ENCODE peak calls at places on chromosome 10, in ten cellular contexts. O is spleen; X is lung; C is effector memory CD4-positive, alpha-beta T cell; B is OCI-LY7; L is SK-N-SH; W is body of pancreas; Q is mammary epithelial cell; H is upper lobe of right lung; M is A549. S is an unnamed sample.

GRCh38 chr10:128180843-128181242 is 54.6 kb upstream of the MKI67 start:
- DNase-seq in W (no peak), C (no peak), O (no peak), H (no peak), L (no peak), X (no peak), M (no peak), Q (no peak), B (no peak), S (no peak)

GRCh38 chr10:22433875-22434274 is 88.6 kb downstream of the SPAG6 start:
- DNase-seq in Q (peak), X (no peak), M (peak), C (no peak), B (no peak), W (no peak), O (no peak), H (no peak), L (no peak), S (no peak)

GRCh38 chr10:104767745-104768144 is 126.7 kb downstream of the SORCS3 start:
- DNase-seq in L (no peak), H (no peak), M (no peak), Q (no peak), W (no peak), B (no peak), X (no peak), O (no peak), C (no peak), S (no peak)

GRCh38 chr10:63671317-63671937 is 150.2 kb downstream of the REEP3 start:
- DNase-seq in C (no peak), H (no peak), Q (no peak), O (no peak), W (no peak), B (no peak), X (no peak), M (no peak), L (peak), S (no peak)

GRCh38 chr10:131811239-131812011 is 89.4 kb upstream of the PPP2R2D start:
- DNase-seq in Q (no peak), C (no peak), W (no peak), L (no peak), M (no peak), O (no peak), X (no peak), H (no peak), B (no peak), S (no peak)

GRCh38 chr10:124721295-124722052 is 22.7 kb downstream of the FAM53B start:
- DNase-seq in C (no peak), X (no peak), O (peak), L (no peak), B (no peak), M (no peak), W (peak), H (peak), Q (no peak), S (no peak)

GRCh38 chr10:70685461-70685911 is 13.2 kb downstream of the ADAMTS14 start:
- DNase-seq in O (no peak), B (no peak), H (no peak), M (no peak), C (no peak), L (no peak), X (no peak), Q (no peak), W (no peak), S (no peak)

GRCh38 chr10:88389456-88389855 is 193.7 kb downstream of the RNLS start:
- DNase-seq in M (no peak), O (no peak), X (peak), H (no peak), B (peak), Q (peak), C (no peak), L (no peak), W (peak), S (no peak)

GRCh38 chr10:116538461-116538860 is 7.3 kb upstream of the PNLIP start:
- DNase-seq in C (no peak), M (no peak), W (no peak), H (no peak), B (no peak), O (no peak), X (no peak), Q (peak), L (no peak), S (no peak)

GRCh38 chr10:129695671-129696070 is 228.6 kb downstream of the MGMT start:
- DNase-seq in M (no peak), C (no peak), Q (no peak), B (no peak), X (no peak), H (no peak), W (no peak), L (no peak), O (no peak), S (no peak)
- H3K27ac ChIP-seq in M (no peak), C (no peak), Q (no peak), B (no peak), X (no peak), H (no peak), W (no peak), L (no peak), O (no peak), S (no peak)

GRCh38 chr10:71747808-71748523 is 25.4 kb downstream of the VSIR start:
- DNase-seq in H (no peak), W (peak), Q (no peak), C (no peak), X (no peak), L (no peak), O (peak), M (no peak), B (peak), S (no peak)
- H3K4me3 ChIP-seq in H (no peak), W (no peak), Q (no peak), C (peak), X (no peak), L (no peak), O (no peak), M (no peak), B (peak), S (no peak)

DNA sequence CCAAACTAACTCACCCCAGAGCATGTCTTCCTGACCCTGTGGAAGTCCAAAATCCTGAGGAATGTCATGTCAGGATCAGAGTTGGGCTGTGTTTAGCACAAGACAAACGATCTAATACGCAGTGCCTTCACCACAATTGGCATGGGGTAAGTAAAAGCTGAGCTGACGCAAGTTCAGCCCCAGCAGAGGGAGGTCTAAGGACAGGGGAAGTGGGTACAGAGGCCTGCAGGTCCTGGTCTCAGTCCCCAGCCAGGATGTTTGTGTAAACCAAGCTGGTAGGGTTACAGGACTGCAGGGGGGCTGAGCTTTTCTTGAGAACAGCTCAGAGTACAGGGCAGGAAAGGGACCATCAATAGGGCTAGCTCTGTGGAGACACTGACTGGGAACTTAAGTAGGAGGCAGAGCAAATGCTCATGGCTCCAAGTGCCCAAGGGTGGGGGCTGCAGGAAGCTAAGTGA is 5.3 kb upstream of the KCNIP2 start:
- DNase-seq in L (no peak), O (no peak), X (no peak), C (no peak), H (no peak), M (no peak), Q (no peak), W (peak), B (no peak), S (no peak)
- H3K27ac ChIP-seq in L (peak), O (no peak), X (peak), C (no peak), H (no peak), M (no peak), Q (no peak), W (peak), B (no peak), S (no peak)

DNA sequence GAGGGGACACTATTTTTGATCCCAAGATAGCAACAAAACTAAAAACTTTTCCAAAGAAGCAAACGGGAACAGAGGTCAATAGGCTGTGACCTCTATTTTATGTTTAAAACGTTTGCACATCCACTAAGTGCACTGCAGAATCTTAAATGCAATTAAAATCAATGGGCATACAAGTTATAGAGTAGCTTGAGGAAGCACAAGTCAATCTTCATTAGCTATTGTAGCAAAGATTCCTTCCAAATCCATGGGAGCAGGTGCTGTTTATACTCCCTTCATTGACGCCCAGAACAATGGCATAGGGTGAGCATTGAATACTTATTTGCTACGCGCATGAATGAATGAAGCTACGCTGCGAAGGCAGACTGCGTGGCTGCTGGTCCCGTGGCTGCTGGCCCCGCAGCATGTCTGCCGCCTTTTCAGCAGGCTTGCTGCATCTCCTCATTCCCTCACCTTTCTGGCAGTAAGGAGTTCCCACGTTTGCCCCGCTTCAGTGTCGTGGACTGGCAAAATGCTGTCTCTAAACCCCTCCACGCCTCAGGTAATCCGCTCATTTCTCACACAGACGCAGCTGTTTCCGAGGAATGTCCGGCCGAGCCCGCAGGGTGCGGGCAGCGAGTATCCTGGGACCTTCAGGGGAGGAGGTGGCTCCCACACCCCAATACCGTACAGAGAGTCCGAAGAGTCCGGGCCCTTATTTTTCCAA is 754 bp upstream of the PHYHIPL start:
- DNase-seq in W (peak), M (peak), L (no peak), O (no peak), C (no peak), Q (peak), B (no peak), H (peak), X (no peak), S (no peak)
- H3K4me3 ChIP-seq in W (peak), M (peak), L (peak), O (no peak), C (no peak), Q (peak), B (no peak), H (peak), X (no peak), S (peak)